ENCODE peak calls at places on chromosomes 2 and 18, in ten cellular contexts. D is AG04449, K is kidney, S is epithelial cell of esophagus, C is dorsolateral prefrontal cortex, G is cardiac fibroblast, U is ovary, E is foreskin fibroblast, P is DND-41, I is keratinocyte. T is an unnamed sample.
A peak's percentile ranks its signal among the peaks of the same experiment; 100 is the strongest.

GRCh38 chr2:216540920-216541319 is 42.3 kb downstream of the RPL37A start:
- DNase-seq in P (no peak), I (no peak), U (no peak), D (no peak), G (no peak), K (no peak), C (no peak), E (no peak), S (no peak), T (no peak)

GRCh38 chr2:96088340-96089335 is 27.7 kb downstream of the ADRA2B start:
- DNase-seq in P (no peak), C (peak; percentile 16), S (no peak), G (no peak), I (no peak), U (no peak), K (no peak), D (no peak), E (no peak), T (no peak)

GRCh38 chr2:1874101-1874865 is 130.0 kb upstream of the PXDN start:
- DNase-seq in I (no peak), S (no peak), G (no peak), P (no peak), U (no peak), E (no peak), K (no peak), D (no peak), C (no peak), T (no peak)

GRCh38 chr18:49081511-49082146 is 130.9 kb upstream of the SMAD7 start:
- DNase-seq in P (no peak), G (no peak), C (no peak), E (no peak), U (no peak), D (no peak), K (no peak), I (no peak), S (peak; percentile 9), T (no peak)

GRCh38 chr18:76495435-76496199 is 575 bp upstream of the ZNF516 start:
- DNase-seq in S (peak; percentile 43), U (peak; percentile 69), C (no peak), P (no peak), D (no peak), I (no peak), G (peak; percentile 65), E (peak; percentile 74), K (no peak), T (peak; percentile 65)

GRCh38 chr2:208031608-208032019 is 6.3 kb upstream of the PLEKHM3 start:
- DNase-seq in G (peak; percentile 59), C (no peak), D (no peak), S (peak; percentile 64), U (no peak), E (peak; percentile 23), I (no peak), K (no peak), P (no peak), T (no peak)

GRCh38 chr18:36809590-36810381 is 19.0 kb downstream of the TPGS2 start:
- DNase-seq in C (peak; percentile 29), S (peak; percentile 72), I (peak; percentile 70), K (no peak), P (peak; percentile 48), E (peak; percentile 83), D (peak; percentile 29), G (peak; percentile 76), U (peak; percentile 26), T (no peak)

GRCh38 chr2:150450765-150451164 is 36.7 kb downstream of the RND3 start:
- DNase-seq in I (no peak), U (no peak), K (no peak), D (no peak), P (no peak), S (no peak), G (peak; percentile 38), C (no peak), E (peak; percentile 34), T (no peak)

GRCh38 chr18:58389745-58390144 is 239.1 kb downstream of the ALPK2 start:
- DNase-seq in D (no peak), I (no peak), G (no peak), C (no peak), K (no peak), S (no peak), U (no peak), P (no peak), E (no peak), T (no peak)

GRCh38 chr2:51329512-51329911 is 297.6 kb upstream of the NRXN1 start:
- DNase-seq in C (no peak), S (no peak), D (no peak), U (no peak), E (no peak), I (no peak), P (no peak), G (peak; percentile 31), K (no peak), T (no peak)

GRCh38 chr2:51335072-51336058 is 303.4 kb upstream of the NRXN1 start:
- DNase-seq in E (no peak), P (no peak), K (no peak), S (no peak), G (no peak), I (no peak), C (no peak), D (no peak), U (no peak), T (no peak)
- TF ChIP-seq CTCF in E (no peak), P (no peak), K (no peak), S (no peak), G (no peak), I (no peak), C (no peak), D (no peak), U (no peak), T (peak; percentile 40)

DNA sequence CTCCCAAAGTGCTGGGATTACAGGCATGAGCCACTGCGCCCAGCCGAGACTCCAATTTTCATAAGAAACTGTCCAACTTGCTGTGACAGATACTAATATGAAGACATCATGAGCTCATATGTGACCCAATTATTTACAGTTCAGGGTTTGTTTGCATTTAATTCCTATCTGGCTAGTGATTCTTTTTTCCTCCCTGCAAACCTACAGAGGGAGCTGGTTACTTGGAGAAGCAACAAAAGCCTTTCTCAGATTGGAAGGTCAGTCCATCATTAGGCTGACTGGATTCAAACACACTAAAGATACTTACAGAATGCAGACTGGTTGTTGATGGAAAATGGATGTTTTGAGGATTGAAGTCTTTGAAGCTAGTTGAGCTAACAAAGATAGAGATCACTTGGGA is 176.4 kb downstream of the ANKRD44 start:
- DNase-seq in D (no peak), C (no peak), E (peak; percentile 41), K (no peak), I (no peak), S (no peak), U (no peak), G (peak; percentile 10), P (no peak), T (no peak)
- TF ChIP-seq CTCF in D (no peak), C (no peak), E (no peak), K (no peak), I (no peak), S (no peak), U (no peak), G (no peak), P (no peak), T (no peak)

GRCh38 chr2:241559489-241560180 is 1.1 kb downstream of the BOK start:
- DNase-seq in E (peak; percentile 82), G (peak; percentile 51), S (peak; percentile 76), U (peak; percentile 44), C (peak; percentile 81), P (no peak), D (no peak), K (peak; percentile 84), I (no peak), T (peak; percentile 13)
- TF ChIP-seq CTCF in E (no peak), G (no peak), S (no peak), U (no peak), C (no peak), P (no peak), D (no peak), K (no peak), I (no peak), T (no peak)

GRCh38 chr2:170500104-170500503 is 215.0 kb upstream of the SP5 start:
- DNase-seq in S (no peak), K (no peak), G (no peak), E (no peak), I (no peak), D (no peak), P (no peak), U (no peak), C (no peak), T (no peak)
- TF ChIP-seq CTCF in S (no peak), K (no peak), G (no peak), E (no peak), I (no peak), D (no peak), P (no peak), U (no peak), C (no peak), T (no peak)

DNA sequence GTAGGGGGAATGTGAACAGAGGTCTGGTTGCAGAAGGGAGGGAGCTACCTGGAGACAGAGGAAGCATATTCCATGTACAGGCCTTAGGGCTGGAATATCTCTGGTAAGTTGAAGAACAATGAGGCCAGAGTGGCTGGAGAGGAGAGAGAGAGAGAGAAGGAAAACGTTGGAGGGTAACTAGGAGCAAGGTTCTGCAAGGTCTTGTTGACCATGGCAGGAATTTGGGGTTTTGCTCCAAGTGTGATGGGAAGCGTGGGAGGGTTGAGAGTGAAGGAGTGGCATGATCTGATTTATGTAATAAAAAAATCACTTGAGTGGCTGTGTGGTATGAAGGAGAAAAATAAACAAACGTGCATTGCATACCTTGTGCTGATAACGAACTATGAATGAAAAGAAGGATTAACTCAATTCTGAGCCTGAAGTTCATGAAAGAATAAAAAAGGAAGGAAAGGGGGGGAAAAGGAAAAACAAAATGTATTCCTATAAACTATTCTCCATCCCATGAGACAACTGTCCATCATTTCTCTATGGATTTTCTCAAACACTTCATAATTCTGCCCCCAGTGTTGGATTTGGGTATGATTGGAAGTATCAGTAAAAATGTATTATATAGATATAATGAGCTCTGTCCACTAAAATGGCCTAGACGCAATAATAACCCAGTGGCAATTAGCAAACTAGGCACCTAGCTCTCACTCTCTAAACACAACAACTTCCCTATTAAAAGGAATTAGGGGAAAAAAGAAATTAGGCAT is 59.7 kb upstream of the PMAIP1 start:
- DNase-seq in P (no peak), G (no peak), S (no peak), E (peak; percentile 24), C (no peak), U (no peak), K (no peak), D (no peak), I (no peak), T (no peak)
- TF ChIP-seq CTCF in P (peak; percentile 35), G (peak; percentile 13), S (no peak), E (no peak), C (no peak), U (no peak), K (no peak), D (no peak), I (peak; percentile 11), T (peak; percentile 24)

T was measured in glutamatergic neuron.